ENCODE peak calls at places on chromosomes 11 and 22, in eight cellular contexts. W, U, T, E, N, D, M and C are unnamed samples.

GRCh38 chr11:3007404-3008010 is 15.4 kb upstream of the NAP1L4 start:
- DNase-seq in W (no peak), U (no peak), T (no peak), E (no peak), N (no peak), D (no peak), M (no peak), C (no peak)

GRCh38 chr22:39475337-39475736 is 18.5 kb downstream of the MGAT3 start:
- DNase-seq in W (no peak), U (no peak), T (no peak), E (no peak), N (no peak), D (no peak), M (no peak), C (no peak)

GRCh38 chr22:46574993-46575914 is 37.8 kb upstream of the CELSR1 start:
- DNase-seq in W (no peak), U (no peak), T (no peak), E (peak), N (peak), D (peak), M (no peak), C (no peak)

GRCh38 chr22:48717883-48718817 is 1109.5 kb downstream of the BRD1 start:
- DNase-seq in W (no peak), U (no peak), T (no peak), E (no peak), N (no peak), D (no peak), M (no peak), C (no peak)

GRCh38 chr22:41366323-41367014 is 15.3 kb upstream of the TEF start:
- DNase-seq in W (no peak), U (no peak), T (peak), E (no peak), N (no peak), D (no peak), M (no peak), C (no peak)

GRCh38 chr22:49137216-49137840 is 690.3 kb downstream of the BRD1 start:
- DNase-seq in W (no peak), U (no peak), T (no peak), E (no peak), N (no peak), D (no peak), M (no peak), C (no peak)

GRCh38 chr11:114621072-114621471 is 25.5 kb upstream of the NXPE4 start:
- DNase-seq in W (peak), U (no peak), T (no peak), E (no peak), N (no peak), D (no peak), M (no peak), C (no peak)

GRCh38 chr11:62921201-62921572 is at the start of gene CHRM1:
- DNase-seq in W (no peak), U (no peak), T (no peak), E (no peak), N (no peak), D (no peak), M (no peak), C (no peak)

GRCh38 chr22:45504703-45505341 is 2.1 kb downstream of the FBLN1 start:
- DNase-seq in W (no peak), U (peak), T (no peak), E (peak), N (peak), D (no peak), M (peak), C (no peak)

GRCh38 chr22:47558828-47559700 is 796.6 kb downstream of the TBC1D22A start:
- DNase-seq in W (no peak), U (no peak), T (peak), E (no peak), N (no peak), D (no peak), M (no peak), C (no peak)

GRCh38 chr11:86063536-86063935 is 5.3 kb downstream of the PICALM start:
- DNase-seq in W (no peak), U (no peak), T (no peak), E (no peak), N (peak), D (no peak), M (no peak), C (no peak)

DNA sequence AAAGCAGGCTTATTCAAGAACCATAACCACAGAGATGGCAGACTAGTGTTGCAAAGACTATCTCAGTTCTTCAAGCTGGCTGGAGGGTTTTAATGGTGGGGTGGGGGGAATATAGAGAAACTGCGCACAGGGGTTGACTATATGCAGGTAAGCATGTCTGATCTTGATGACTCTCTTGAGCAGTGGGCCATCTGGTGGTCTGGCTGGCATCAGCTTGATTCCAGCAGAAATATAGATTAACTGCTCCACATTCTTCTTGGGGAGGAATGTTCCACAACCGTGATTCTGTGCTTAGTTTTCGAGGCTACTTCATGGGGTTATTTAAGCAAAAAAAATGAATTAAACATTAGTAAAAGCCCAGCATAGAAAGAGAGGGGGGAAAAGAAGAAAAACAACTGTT is 158.8 kb upstream of the PGR start:
- DNase-seq in W (no peak), U (no peak), T (no peak), E (no peak), N (no peak), D (no peak), M (no peak), C (no peak)
- TF ChIP-seq CTCF in W (no peak), U (peak), T (no peak), E (no peak), N (no peak), D (no peak), M (no peak), C (no peak)

GRCh38 chr11:130160460-130161090 is 993 bp downstream of the ST14 start:
- DNase-seq in W (no peak), U (peak), T (no peak), E (no peak), N (no peak), D (no peak), M (no peak), C (no peak)

GRCh38 chr11:130161441-130161840 is 1.9 kb downstream of the ST14 start:
- DNase-seq in W (no peak), U (no peak), T (no peak), E (no peak), N (no peak), D (no peak), M (no peak), C (no peak)

GRCh38 chr11:130157840-130158239 is 1.7 kb upstream of the ST14 start:
- DNase-seq in W (no peak), U (no peak), T (no peak), E (no peak), N (no peak), D (no peak), M (no peak), C (no peak)

GRCh38 chr11:130159139-130159538 is 443 bp upstream of the ST14 start:
- DNase-seq in W (no peak), U (peak), T (no peak), E (no peak), N (no peak), D (no peak), M (no peak), C (no peak)

GRCh38 chr11:130159657-130160459 is at the start of gene ST14:
- DNase-seq in W (no peak), U (peak), T (no peak), E (peak), N (no peak), D (no peak), M (no peak), C (no peak)
- H3K4me3 ChIP-seq in W (peak), U (peak), T (peak), E (peak), N (no peak), D (no peak), M (no peak), C (peak)

DNA sequence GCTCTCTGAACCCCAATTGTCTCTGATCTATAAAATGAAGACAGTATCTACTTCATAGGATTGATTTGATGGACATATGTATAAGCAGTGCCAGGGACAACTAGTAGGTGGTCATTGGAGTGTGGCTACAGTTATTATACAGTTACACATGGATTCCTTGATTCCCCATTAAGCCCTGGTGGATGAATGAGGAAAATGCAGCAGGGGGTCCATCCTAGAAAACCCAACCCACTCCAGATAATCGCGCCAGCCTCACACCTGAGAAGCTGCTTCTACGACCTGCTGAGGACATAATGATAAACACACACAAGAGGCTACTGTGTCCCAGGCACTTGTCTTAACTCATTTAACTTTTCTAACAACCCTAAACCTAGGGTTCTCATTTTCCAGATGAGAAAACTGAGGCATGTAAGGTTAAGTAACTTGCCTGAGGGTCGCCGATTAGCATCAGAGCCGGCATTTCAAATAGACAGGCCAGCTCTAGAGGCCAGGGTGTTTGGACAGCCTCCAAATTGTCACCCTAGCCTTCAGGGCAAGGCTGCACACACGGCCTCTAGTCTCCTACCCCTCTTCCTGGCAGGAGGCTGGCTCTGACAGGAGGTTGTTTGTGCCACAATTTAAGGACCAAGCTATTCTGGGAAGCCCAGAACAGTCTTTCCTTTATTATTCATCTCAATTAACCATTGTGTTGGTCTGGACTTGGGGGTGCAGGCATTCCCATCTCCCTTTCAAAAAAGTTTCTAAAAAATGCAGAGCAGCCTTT is 3.8 kb upstream of the C11orf91 start:
- DNase-seq in W (no peak), U (no peak), T (no peak), E (no peak), N (no peak), D (no peak), M (no peak), C (no peak)
- TF ChIP-seq CTCF in W (no peak), U (no peak), T (no peak), E (no peak), N (peak), D (no peak), M (peak), C (no peak)

GRCh38 chr11:76808158-76808557 is 25.0 kb downstream of the TSKU start:
- DNase-seq in W (no peak), U (no peak), T (peak), E (no peak), N (no peak), D (no peak), M (no peak), C (no peak)

GRCh38 chr11:76808996-76809395 is 25.8 kb downstream of the TSKU start:
- DNase-seq in W (no peak), U (no peak), T (peak), E (no peak), N (no peak), D (no peak), M (no peak), C (no peak)

GRCh38 chr11:76806131-76806530 is 23.0 kb downstream of the TSKU start:
- DNase-seq in W (no peak), U (peak), T (peak), E (no peak), N (no peak), D (no peak), M (no peak), C (no peak)

GRCh38 chr11:76806608-76807205 is 23.6 kb downstream of the TSKU start:
- DNase-seq in W (no peak), U (no peak), T (peak), E (no peak), N (no peak), D (no peak), M (no peak), C (no peak)

GRCh38 chr11:76807206-76807875 is 24.2 kb downstream of the TSKU start:
- DNase-seq in W (peak), U (peak), T (peak), E (peak), N (peak), D (peak), M (peak), C (no peak)
- H3K4me3 ChIP-seq in W (no peak), U (no peak), T (peak), E (no peak), N (no peak), D (no peak), M (no peak), C (no peak)

GRCh38 chr11:101867951-101868350 is 46.9 kb upstream of the CEP126 start:
- DNase-seq in W (no peak), U (no peak), T (no peak), E (no peak), N (no peak), D (no peak), M (peak), C (no peak)

GRCh38 chr11:101866619-101867491 is 48.0 kb upstream of the CEP126 start:
- DNase-seq in W (no peak), U (no peak), T (no peak), E (peak), N (no peak), D (peak), M (peak), C (no peak)

DNA sequence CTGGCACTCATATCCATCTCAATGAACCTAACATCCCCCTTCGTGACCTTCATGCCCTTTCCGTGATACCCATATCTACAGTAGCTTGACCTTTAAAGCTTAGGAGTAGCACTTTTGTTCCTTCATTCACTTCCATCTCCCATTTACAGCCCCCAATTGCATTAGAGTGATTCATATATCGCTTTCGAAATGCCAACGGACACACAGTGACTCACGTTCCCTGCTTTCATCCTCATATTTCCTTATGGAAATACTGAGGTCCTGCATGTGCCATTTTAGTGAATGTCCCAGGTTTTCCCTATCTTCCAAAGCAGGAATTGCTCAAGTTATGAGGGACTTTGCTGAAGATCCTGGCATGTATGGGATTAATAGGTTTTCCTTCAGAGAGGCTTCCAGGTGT is 44.3 kb upstream of the CEP126 start:
- DNase-seq in W (no peak), U (no peak), T (no peak), E (peak), N (peak), D (peak), M (peak), C (no peak)
- TF ChIP-seq CTCF in W (no peak), U (no peak), T (no peak), E (no peak), N (no peak), D (no peak), M (no peak), C (no peak)

GRCh38 chr11:614583-615452 is 932 bp downstream of the IRF7 start:
- DNase-seq in W (peak), U (peak), T (no peak), E (no peak), N (no peak), D (no peak), M (no peak), C (no peak)

GRCh38 chr11:612201-612960 is 3.4 kb downstream of the IRF7 start:
- DNase-seq in W (no peak), U (no peak), T (no peak), E (peak), N (peak), D (peak), M (peak), C (no peak)

GRCh38 chr11:612961-613300 is 2.8 kb downstream of the IRF7 start:
- DNase-seq in W (no peak), U (no peak), T (no peak), E (no peak), N (no peak), D (no peak), M (no peak), C (no peak)

GRCh38 chr11:614091-614582 is 1.6 kb downstream of the IRF7 start:
- DNase-seq in W (no peak), U (no peak), T (no peak), E (no peak), N (no peak), D (no peak), M (no peak), C (no peak)

DNA sequence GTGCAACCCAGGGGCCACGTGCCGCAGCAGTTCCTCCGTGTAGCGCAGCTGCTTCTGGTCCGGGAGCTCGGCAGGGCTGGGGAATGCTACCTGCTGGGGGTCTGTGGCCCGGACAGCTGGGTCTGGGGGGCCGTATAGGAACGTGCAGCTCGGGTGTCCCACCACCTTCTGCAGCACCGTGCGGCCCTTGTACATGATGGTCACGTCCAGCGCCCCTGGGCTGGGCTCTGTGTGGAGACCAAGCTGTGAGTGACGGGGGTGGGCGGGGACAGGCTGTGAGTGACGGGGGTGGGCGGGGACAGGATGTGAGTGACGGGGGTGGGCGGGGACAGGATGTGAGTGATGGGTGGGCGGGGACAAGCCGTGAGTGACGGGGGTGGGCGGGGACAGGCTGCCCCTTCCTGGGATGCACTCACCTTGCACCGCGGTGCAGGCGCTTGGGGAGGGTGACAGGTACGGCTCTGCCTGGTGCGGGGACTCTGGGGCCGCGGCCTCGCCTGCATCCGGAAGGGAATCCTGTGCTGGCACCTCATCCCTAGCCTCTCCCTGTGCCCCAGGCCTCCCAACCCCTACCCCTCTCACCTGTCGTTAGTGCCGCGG is 2.3 kb downstream of the IRF7 start:
- DNase-seq in W (peak), U (peak), T (no peak), E (peak), N (peak), D (peak), M (no peak), C (peak)
- H3K4me3 ChIP-seq in W (peak), U (no peak), T (no peak), E (no peak), N (no peak), D (no peak), M (no peak), C (peak)

DNA sequence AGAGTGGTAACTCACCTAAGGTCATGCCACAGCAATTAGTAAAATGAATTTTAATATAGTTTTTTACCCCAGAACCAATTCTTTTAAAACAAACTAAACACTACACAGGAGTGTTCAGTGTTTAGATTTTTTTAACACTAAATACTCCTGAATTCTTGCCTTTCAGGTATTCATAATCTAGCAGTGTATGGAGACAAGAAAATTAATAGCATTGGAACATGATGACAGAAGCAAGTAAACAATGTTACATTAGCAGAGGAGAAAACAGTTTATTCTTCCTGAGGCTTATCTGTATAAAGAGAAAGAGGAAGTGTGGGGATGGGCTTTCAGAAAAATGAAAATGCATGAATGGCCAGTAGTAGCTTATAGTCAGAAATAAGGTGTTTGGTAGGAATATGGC is 222.1 kb upstream of the FAT3 start:
- DNase-seq in W (no peak), U (no peak), T (no peak), E (no peak), N (no peak), D (no peak), M (no peak), C (no peak)
- TF ChIP-seq CTCF in W (no peak), U (no peak), T (no peak), E (no peak), N (no peak), D (no peak), M (no peak), C (no peak)

GRCh38 chr22:30289980-30290313 is 642 bp upstream of the CASTOR1 start:
- DNase-seq in W (no peak), U (no peak), T (no peak), E (no peak), N (no peak), D (no peak), M (no peak), C (no peak)

GRCh38 chr22:30290679-30291333 is 1.5 kb upstream of the CASTOR1 start:
- DNase-seq in W (no peak), U (no peak), T (peak), E (peak), N (peak), D (no peak), M (peak), C (no peak)

GRCh38 chr22:30291334-30291892 is 2.1 kb upstream of the CASTOR1 start:
- DNase-seq in W (no peak), U (no peak), T (no peak), E (no peak), N (no peak), D (no peak), M (no peak), C (no peak)

GRCh38 chr22:30289126-30289979 is at the start of gene CASTOR1:
- DNase-seq in W (peak), U (peak), T (peak), E (peak), N (peak), D (peak), M (peak), C (peak)

DNA sequence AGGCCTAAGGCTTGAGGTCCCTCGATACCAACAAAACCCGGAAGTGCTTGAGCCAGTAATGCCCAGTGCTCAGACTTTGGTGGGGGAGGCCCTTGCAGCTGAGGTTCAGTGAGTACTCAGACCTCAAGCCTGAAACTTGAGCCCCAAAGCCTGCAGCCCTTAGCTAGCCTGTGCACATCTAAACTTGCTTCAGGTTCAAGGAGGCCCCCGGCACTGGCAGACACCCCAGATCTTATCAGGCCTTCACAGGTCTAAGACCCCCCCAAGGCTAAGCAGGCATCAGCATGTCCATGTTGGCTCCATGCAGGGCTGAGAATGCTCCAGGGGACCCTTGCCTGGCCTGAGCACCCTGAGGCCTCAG is 993 bp upstream of the CASTOR1 start:
- DNase-seq in W (no peak), U (no peak), T (no peak), E (no peak), N (no peak), D (no peak), M (peak), C (no peak)
- H3K4me3 ChIP-seq in W (peak), U (peak), T (no peak), E (no peak), N (no peak), D (no peak), M (no peak), C (no peak)